ENCODE peak calls at places on chromosomes 13 and 19, in five cellular contexts. L is IMR-90; D is stimulated activated CD4-positive, alpha-beta T cell treated with anti-CD3 and anti-CD28 coated beads, Interleukin-2, amount 100 ng/mL, for 24 hours; M is AG09309; Z is DMS53. Q is an unnamed sample.
A peak's percentile ranks its signal among the peaks of the same experiment; 100 is the strongest.

GRCh38 chr19:7618366-7618765 is 11.0 kb downstream of the XAB2 start:
- DNase-seq in Z (peak; percentile 55), M (no peak), L (no peak), D (no peak), Q (no peak)

GRCh38 chr13:44797685-44798084 is 191.6 kb downstream of the NUFIP1 start:
- DNase-seq in L (no peak), D (no peak), Z (no peak), M (no peak), Q (no peak)

GRCh38 chr13:35964764-35965163 is 166.4 kb downstream of the DCLK1 start:
- DNase-seq in Z (no peak), M (no peak), D (no peak), L (peak; percentile 68), Q (no peak)

GRCh38 chr13:28449826-28450773 is 44.8 kb downstream of the FLT1 start:
- DNase-seq in L (no peak), Z (no peak), M (no peak), D (no peak), Q (no peak)

GRCh38 chr13:77898097-77898496 is 20.5 kb downstream of the EDNRB start:
- DNase-seq in M (no peak), L (peak; percentile 16), Z (no peak), D (no peak), Q (no peak)

GRCh38 chr19:42762782-42763181 is 2.7 kb downstream of the PSG8 start:
- DNase-seq in Z (no peak), M (no peak), L (no peak), D (no peak), Q (no peak)

GRCh38 chr19:46574533-46574932 is 26.6 kb upstream of the CALM3 start:
- DNase-seq in D (peak; percentile 50), M (no peak), Z (no peak), L (no peak), Q (peak; percentile 34)

GRCh38 chr13:114099191-114099590 is 33.2 kb downstream of the RASA3 start:
- DNase-seq in D (no peak), L (peak; percentile 93), M (peak; percentile 71), Z (peak; percentile 80), Q (no peak)

GRCh38 chr19:45809643-45810159 is 5.4 kb downstream of the RSPH6A start:
- DNase-seq in Z (peak; percentile 97), L (peak; percentile 83), M (peak; percentile 16), D (no peak), Q (no peak)

GRCh38 chr19:42316223-42317211 is 3.4 kb downstream of the TMEM145 start:
- DNase-seq in L (peak; percentile 21), M (no peak), Z (peak; percentile 96), D (no peak), Q (no peak)

GRCh38 chr19:4870025-4870700 is 2.7 kb upstream of the PLIN3 start:
- DNase-seq in D (peak; percentile 28), M (peak; percentile 77), L (peak; percentile 92), Z (peak; percentile 73), Q (no peak)

Q was measured in activated T-helper 2 cell treated with anti-CD3 and anti-CD28 coated beads, Interferon-gamma antibody, Interleukin-2, Interleukin-4, amounts not matched to agents 10 μg/mL and 5 μg/mL and 100 μg/mL, durations not matched to agents 14 hours and 24 hours and 36 hours.